ENCODE peak calls at places on chromosomes 11 and 22, in nine cellular contexts. D is stomach, U is NB4, T is body of pancreas, B is IMR-90, H is upper lobe of left lung, R is uterus, Y is transverse colon, N is A549. O is an unnamed sample.

GRCh38 chr11:73314121-73314948 is 6.3 kb downstream of the ARHGEF17 start:
- DNase-seq in D (no peak), U (peak), T (no peak), B (peak), H (peak), R (peak), Y (peak), N (no peak), O (no peak)

GRCh38 chr11:30564994-30565393 is 21.2 kb downstream of the MPPED2 start:
- DNase-seq in D (no peak), U (no peak), T (no peak), B (no peak), H (no peak), R (no peak), Y (no peak), N (no peak), O (no peak)

GRCh38 chr22:28243539-28243938 is 324.5 kb upstream of the PITPNB start:
- DNase-seq in D (no peak), U (no peak), T (no peak), B (no peak), H (no peak), R (no peak), Y (no peak), N (no peak), O (no peak)

GRCh38 chr22:49205401-49205800 is 622.3 kb downstream of the BRD1 start:
- DNase-seq in D (peak), U (no peak), T (no peak), B (no peak), H (peak), R (peak), Y (no peak), N (no peak), O (peak)

GRCh38 chr22:45928726-45929359 is 48.1 kb downstream of the WNT7B start:
- DNase-seq in D (no peak), U (no peak), T (no peak), B (no peak), H (no peak), R (no peak), Y (no peak), N (no peak), O (no peak)

GRCh38 chr11:67311051-67311555 is 7.8 kb downstream of the SSH3 start:
- DNase-seq in D (peak), U (no peak), T (no peak), B (no peak), H (no peak), R (no peak), Y (no peak), N (no peak), O (no peak)

GRCh38 chr11:93031386-93031785 is 61.9 kb downstream of the MTNR1B start:
- DNase-seq in D (no peak), U (no peak), T (no peak), B (peak), H (no peak), R (no peak), Y (no peak), N (no peak), O (no peak)

GRCh38 chr11:69270929-69271328 is 23.0 kb upstream of the MYEOV start:
- DNase-seq in D (no peak), U (no peak), T (no peak), B (no peak), H (no peak), R (no peak), Y (no peak), N (no peak), O (no peak)

GRCh38 chr11:99199336-99199735 is 178.6 kb downstream of the CNTN5 start:
- DNase-seq in D (no peak), U (no peak), T (no peak), B (no peak), H (no peak), R (no peak), Y (no peak), N (no peak), O (peak)

GRCh38 chr11:68673991-68674390 is 10.4 kb upstream of the GAL start:
- DNase-seq in D (no peak), U (no peak), T (no peak), B (no peak), H (no peak), R (no peak), Y (no peak), N (no peak), O (no peak)

GRCh38 chr22:37457093-37457893 is 28.9 kb downstream of the MFNG start:
- DNase-seq in D (peak), U (peak), T (peak), B (peak), H (peak), R (peak), Y (peak), N (peak), O (peak)

GRCh38 chr22:39716534-39716933 is 146.0 kb downstream of the CACNA1I start:
- DNase-seq in D (no peak), U (no peak), T (no peak), B (no peak), H (no peak), R (no peak), Y (no peak), N (no peak), O (no peak)

GRCh38 chr11:107928046-107928766 is at the start of gene RAB39A:
- DNase-seq in D (peak), U (peak), T (peak), B (peak), H (peak), R (peak), Y (peak), N (peak), O (peak)

GRCh38 chr11:17979770-17980371 is 33.0 kb downstream of the SERGEF start:
- DNase-seq in D (peak), U (peak), T (peak), B (peak), H (no peak), R (peak), Y (no peak), N (peak), O (no peak)

GRCh38 chr11:2587132-2587930 is 112.5 kb downstream of the KCNQ1OT1 start:
- DNase-seq in D (peak), U (no peak), T (peak), B (no peak), H (peak), R (no peak), Y (peak), N (no peak), O (no peak)

GRCh38 chr22:38296372-38296771 is 20.9 kb downstream of the CSNK1E start:
- DNase-seq in D (no peak), U (no peak), T (no peak), B (no peak), H (no peak), R (no peak), Y (no peak), N (no peak), O (no peak)

GRCh38 chr11:8288166-8288772 is 24.6 kb upstream of the LMO1 start:
- DNase-seq in D (no peak), U (no peak), T (no peak), B (no peak), H (peak), R (no peak), Y (no peak), N (no peak), O (no peak)

GRCh38 chr11:68841718-68842426 is at the start of gene CPT1A:
- DNase-seq in D (peak), U (peak), T (peak), B (peak), H (peak), R (peak), Y (peak), N (peak), O (peak)

GRCh38 chr11:126799974-126800373 is 200.6 kb downstream of the KIRREL3 start:
- DNase-seq in D (no peak), U (no peak), T (no peak), B (peak), H (no peak), R (no peak), Y (no peak), N (no peak), O (no peak)

GRCh38 chr11:518463-519202 is 11.6 kb upstream of the RNH1 start:
- DNase-seq in D (peak), U (peak), T (peak), B (peak), H (peak), R (peak), Y (peak), N (peak), O (peak)

GRCh38 chr11:92536895-92537294 is 312.3 kb downstream of the FAT3 start:
- DNase-seq in D (no peak), U (no peak), T (no peak), B (no peak), H (no peak), R (no peak), Y (no peak), N (no peak), O (no peak)

GRCh38 chr11:61917357-61918109 is at the start of gene RAB3IL1:
- DNase-seq in D (peak), U (no peak), T (peak), B (no peak), H (peak), R (peak), Y (peak), N (peak), O (peak)

GRCh38 chr11:33779849-33780528 is 5.7 kb upstream of the FBXO3 start:
- DNase-seq in D (no peak), U (no peak), T (peak), B (peak), H (no peak), R (no peak), Y (no peak), N (no peak), O (no peak)

GRCh38 chr11:34899633-34900016 is 16.6 kb downstream of the APIP start:
- DNase-seq in D (no peak), U (peak), T (no peak), B (no peak), H (no peak), R (no peak), Y (no peak), N (no peak), O (no peak)

GRCh38 chr11:75288846-75289760 is 48.5 kb downstream of the TPBGL start:
- DNase-seq in D (no peak), U (no peak), T (no peak), B (no peak), H (no peak), R (no peak), Y (no peak), N (no peak), O (no peak)

GRCh38 chr11:8250446-8250845 is 13.2 kb downstream of the LMO1 start:
- DNase-seq in D (no peak), U (no peak), T (peak), B (no peak), H (no peak), R (no peak), Y (no peak), N (no peak), O (peak)

GRCh38 chr22:22507743-22508273 is 734 bp downstream of the ZNF280B start:
- DNase-seq in D (no peak), U (peak), T (no peak), B (no peak), H (no peak), R (no peak), Y (no peak), N (no peak), O (no peak)

GRCh38 chr22:23058481-23059336 is 11.6 kb upstream of the GNAZ start:
- DNase-seq in D (peak), U (no peak), T (no peak), B (no peak), H (peak), R (no peak), Y (no peak), N (no peak), O (no peak)

GRCh38 chr11:76626921-76627391 is 43.6 kb downstream of the LRRC32 start:
- DNase-seq in D (no peak), U (peak), T (no peak), B (peak), H (peak), R (no peak), Y (no peak), N (no peak), O (no peak)

GRCh38 chr11:128924109-128924508 is 18.6 kb downstream of the TP53AIP1 start:
- DNase-seq in D (no peak), U (no peak), T (no peak), B (no peak), H (no peak), R (no peak), Y (no peak), N (no peak), O (peak)

GRCh38 chr22:19483481-19484244 is 3.9 kb downstream of the CDC45 start:
- DNase-seq in D (no peak), U (peak), T (no peak), B (peak), H (no peak), R (no peak), Y (no peak), N (no peak), O (no peak)

GRCh38 chr11:83069441-83070043 is 2.2 kb downstream of the RAB30 start:
- DNase-seq in D (no peak), U (no peak), T (no peak), B (no peak), H (no peak), R (no peak), Y (no peak), N (no peak), O (no peak)

GRCh38 chr11:2395211-2395730 is 5.3 kb upstream of the TSSC4 start:
- DNase-seq in D (no peak), U (no peak), T (no peak), B (no peak), H (no peak), R (no peak), Y (no peak), N (no peak), O (no peak)

GRCh38 chr22:24521791-24522245 is 26.7 kb downstream of the UPB1 start:
- DNase-seq in D (peak), U (peak), T (peak), B (peak), H (peak), R (no peak), Y (peak), N (peak), O (no peak)

DNA sequence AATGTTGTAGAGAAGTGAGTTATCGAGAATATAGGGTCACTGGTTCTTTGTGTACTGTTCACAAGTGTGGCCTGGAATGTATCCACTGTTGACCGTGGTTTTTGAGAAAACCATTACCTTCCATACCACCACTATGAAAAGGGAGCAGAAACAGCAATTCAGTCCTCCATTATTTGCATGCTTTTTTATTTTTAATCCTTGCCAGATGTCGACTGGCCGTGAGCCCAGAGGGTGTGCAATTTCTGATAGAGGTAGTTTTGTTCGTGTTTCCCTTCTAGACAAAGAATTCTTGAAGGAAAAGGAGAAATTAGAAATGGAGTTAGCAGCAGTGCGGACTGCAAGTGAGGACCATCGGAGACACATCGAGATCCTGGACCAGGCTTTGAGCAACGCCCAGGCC is 81.7 kb downstream of the AMOTL1 start:
- DNase-seq in D (no peak), U (no peak), T (no peak), B (peak), H (no peak), R (peak), Y (no peak), N (no peak), O (no peak)
- H3K4me3 ChIP-seq in D (no peak), U (no peak), T (no peak), B (no peak), H (no peak), R (no peak), Y (no peak), N (no peak), O (no peak)

GRCh38 chr11:110297726-110298297 is 1.4 kb upstream of the RDX start:
- DNase-seq in D (no peak), U (peak), T (no peak), B (no peak), H (no peak), R (no peak), Y (no peak), N (no peak), O (no peak)

GRCh38 chr11:110297082-110297725 is 790 bp upstream of the RDX start:
- DNase-seq in D (no peak), U (peak), T (no peak), B (peak), H (no peak), R (no peak), Y (no peak), N (no peak), O (no peak)

GRCh38 chr11:110295086-110295485 is 1.3 kb downstream of the RDX start:
- DNase-seq in D (no peak), U (no peak), T (no peak), B (no peak), H (no peak), R (no peak), Y (no peak), N (no peak), O (no peak)

GRCh38 chr11:110295487-110296225 is 758 bp downstream of the RDX start:
- DNase-seq in D (peak), U (peak), T (peak), B (peak), H (peak), R (peak), Y (peak), N (no peak), O (peak)

DNA sequence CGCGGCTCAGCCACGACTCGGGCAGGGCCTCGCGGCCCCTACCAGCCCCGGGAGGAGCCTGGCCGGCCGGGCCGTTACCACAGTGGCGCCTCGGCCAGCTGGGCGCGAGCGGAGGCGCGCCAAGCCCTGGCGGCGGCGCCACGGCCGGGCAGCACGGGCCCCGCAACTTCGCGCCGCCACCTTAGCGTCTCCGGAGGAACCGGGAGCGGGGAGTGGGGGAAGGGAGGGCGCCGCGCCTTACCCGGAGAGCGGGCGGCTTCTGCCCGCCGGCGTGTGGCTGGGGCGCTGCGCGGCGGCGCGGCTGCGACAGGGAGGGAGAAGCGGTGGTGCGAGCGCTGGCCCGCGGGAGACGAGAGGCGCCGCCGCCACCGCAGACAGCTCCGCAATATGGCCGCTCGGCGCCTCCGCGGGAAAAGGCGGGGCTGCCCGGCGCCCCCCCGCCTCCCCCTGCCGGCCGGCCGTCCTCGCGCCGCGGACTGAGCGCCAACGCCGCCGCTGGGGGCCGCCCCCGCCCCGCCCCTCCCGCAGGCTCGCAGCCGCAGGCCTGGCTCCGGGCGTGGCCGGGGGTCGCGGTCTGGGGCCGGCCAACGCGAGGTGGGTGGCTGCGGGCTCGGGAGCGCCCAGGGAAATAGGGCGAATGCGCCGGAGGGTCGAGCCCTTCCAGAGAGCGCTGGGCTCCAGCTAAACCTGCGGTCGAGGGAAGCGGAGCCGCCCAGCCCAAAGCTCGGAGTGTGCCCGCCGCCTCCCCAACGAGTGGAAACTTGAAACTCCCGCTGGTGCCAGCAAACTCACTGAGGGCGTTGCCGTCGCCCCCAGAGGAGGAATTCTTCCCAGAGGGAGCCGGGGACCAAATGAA is at the start of gene RDX:
- DNase-seq in D (peak), U (peak), T (peak), B (peak), H (peak), R (peak), Y (peak), N (peak), O (peak)
- TF ChIP-seq POLR2A in D (no peak), U (no peak), T (peak), B (peak), H (peak), R (peak), Y (no peak), N (peak), O (peak)

GRCh38 chr11:46050065-46050464 is 71.2 kb downstream of the PHF21A start:
- DNase-seq in D (no peak), U (peak), T (peak), B (peak), H (peak), R (peak), Y (peak), N (no peak), O (no peak)
- H3K4me3 ChIP-seq in D (no peak), U (no peak), T (no peak), B (no peak), H (no peak), R (no peak), Y (no peak), N (no peak), O (no peak)

GRCh38 chr22:50294319-50294656 is 13.2 kb downstream of the PLXNB2 start:
- DNase-seq in D (no peak), U (no peak), T (no peak), B (no peak), H (no peak), R (no peak), Y (no peak), N (no peak), O (no peak)
- TF ChIP-seq POLR2A in D (no peak), U (no peak), T (no peak), B (no peak), H (no peak), R (no peak), Y (no peak), N (no peak), O (no peak)

GRCh38 chr11:65916391-65916790 is 2.5 kb downstream of the C11orf68 start:
- DNase-seq in D (no peak), U (no peak), T (no peak), B (no peak), H (no peak), R (no peak), Y (no peak), N (no peak), O (no peak)
- H3K4me3 ChIP-seq in D (peak), U (no peak), T (no peak), B (peak), H (no peak), R (no peak), Y (no peak), N (peak), O (no peak)

DNA sequence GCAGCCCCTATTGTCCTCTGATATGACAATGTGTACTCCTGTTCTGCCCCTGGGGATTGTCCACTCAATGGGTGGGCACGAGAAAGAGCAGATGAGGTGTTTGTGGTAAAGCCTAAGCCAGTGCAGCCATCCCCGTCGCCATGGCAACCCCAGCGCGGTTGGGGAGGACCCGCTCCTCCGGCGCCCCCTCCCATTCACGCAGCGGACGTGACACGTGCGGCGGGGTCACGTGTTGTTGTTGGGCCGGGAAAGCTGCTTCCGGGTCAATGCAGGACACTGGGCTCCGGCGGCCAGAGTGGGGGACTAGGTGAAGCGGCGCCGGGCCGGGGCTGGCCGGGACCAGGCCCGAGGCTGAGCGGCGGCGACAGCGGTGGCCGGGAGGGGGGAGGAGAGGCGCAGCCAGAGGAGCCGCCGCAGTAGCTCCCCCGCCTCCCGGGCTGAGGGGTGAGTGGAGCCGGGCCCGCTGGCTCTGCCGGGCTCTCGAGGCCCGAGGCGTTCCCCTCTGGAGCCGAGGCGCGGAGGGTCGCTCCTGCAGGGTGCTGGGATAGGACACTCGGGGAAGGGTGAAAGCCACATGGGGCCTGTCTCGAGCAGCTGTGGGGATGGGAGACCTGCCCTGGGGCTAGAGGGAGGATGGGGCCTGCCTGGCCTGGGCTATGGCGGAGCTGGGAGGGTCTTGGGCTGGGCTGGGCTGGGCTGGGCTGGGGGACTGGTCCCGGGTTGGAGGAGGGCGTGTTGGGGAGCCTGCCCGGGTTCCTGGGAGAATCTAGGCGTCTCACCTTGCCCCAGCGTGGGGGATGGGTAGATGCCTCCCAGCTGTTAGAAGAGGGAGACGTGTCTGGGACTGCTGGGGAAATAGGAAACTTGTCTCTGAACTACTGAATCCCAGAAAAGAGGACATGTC is at the start of gene TBCEL:
- DNase-seq in D (peak), U (peak), T (peak), B (peak), H (peak), R (peak), Y (peak), N (peak), O (peak)
- TF ChIP-seq POLR2A in D (no peak), U (peak), T (no peak), B (peak), H (peak), R (peak), Y (no peak), N (peak), O (no peak)